ENCODE peak calls at places on chromosome 1, in eight cellular contexts. P, W, B, R, Z, A, I and V are unnamed samples.

GRCh38 chr1:204909109-204909508 is 38.4 kb downstream of the NFASC start:
- DNase-seq in P (no peak), W (no peak), B (no peak), R (no peak), Z (no peak), A (no peak), I (no peak), V (no peak)

GRCh38 chr1:5933676-5934057 is 58.6 kb downstream of the NPHP4 start:
- DNase-seq in P (no peak), W (peak), B (no peak), R (no peak), Z (no peak), A (no peak), I (no peak), V (no peak)

GRCh38 chr1:31666290-31666963 is 21.8 kb upstream of the PEF1 start:
- DNase-seq in P (peak), W (peak), B (no peak), R (peak), Z (peak), A (no peak), I (no peak), V (no peak)

GRCh38 chr1:207224666-207225065 is 96.8 kb upstream of the CD55 start:
- DNase-seq in P (no peak), W (no peak), B (no peak), R (no peak), Z (no peak), A (no peak), I (no peak), V (no peak)

GRCh38 chr1:46673749-46674182 is 2.1 kb downstream of the TEX38 start:
- DNase-seq in P (peak), W (peak), B (peak), R (no peak), Z (no peak), A (no peak), I (no peak), V (no peak)

GRCh38 chr1:201742476-201742875 is 86.5 kb upstream of the IPO9 start:
- DNase-seq in P (no peak), W (no peak), B (no peak), R (no peak), Z (no peak), A (no peak), I (no peak), V (no peak)

GRCh38 chr1:41626616-41627375 is 142.3 kb upstream of the EDN2 start:
- DNase-seq in P (peak), W (no peak), B (peak), R (no peak), Z (peak), A (no peak), I (no peak), V (no peak)

GRCh38 chr1:3471356-3472087 is 17.1 kb downstream of the ARHGEF16 start:
- DNase-seq in P (peak), W (peak), B (no peak), R (no peak), Z (peak), A (no peak), I (no peak), V (no peak)

GRCh38 chr1:95023399-95024050 is 49.2 kb downstream of the ALG14 start:
- DNase-seq in P (peak), W (peak), B (no peak), R (no peak), Z (peak), A (no peak), I (no peak), V (no peak)

GRCh38 chr1:235919127-235919796 is 52.6 kb upstream of the LYST start:
- DNase-seq in P (no peak), W (peak), B (no peak), R (no peak), Z (no peak), A (no peak), I (no peak), V (no peak)

GRCh38 chr1:231927431-231927830 is 300.8 kb downstream of the DISC1 start:
- DNase-seq in P (no peak), W (no peak), B (no peak), R (no peak), Z (no peak), A (no peak), I (no peak), V (no peak)